ENCODE peak calls at places on chromosomes 2 and 18, in eight cellular contexts. C is transverse colon, G is A549, P is spleen, V is suprapubic skin, M is adrenal gland, L is stomach, Q is GM12891. T is an unnamed sample.

GRCh38 chr2:43458002-43458628 is 137.7 kb downstream of the THADA start:
- DNase-seq in L (no peak), M (no peak), G (peak; percentile 68), P (no peak), V (no peak), Q (no peak), C (no peak), T (peak; percentile 9)

GRCh38 chr18:33821503-33821902 is 243.5 kb downstream of the ASXL3 start:
- DNase-seq in C (no peak), V (no peak), L (no peak), G (no peak), Q (no peak), P (no peak), M (no peak), T (no peak)

GRCh38 chr2:200419325-200419724 is 90.5 kb downstream of the KCTD18 start:
- DNase-seq in G (no peak), L (no peak), P (no peak), C (no peak), Q (no peak), V (no peak), M (no peak), T (no peak)

GRCh38 chr2:237128026-237128703 is 42.5 kb downstream of the COPS8 start:
- DNase-seq in M (peak; percentile 96), L (peak; percentile 77), G (peak; percentile 92), C (peak; percentile 79), P (no peak), Q (no peak), V (peak; percentile 95), T (peak; percentile 90)

GRCh38 chr2:106596844-106597243 is 109.7 kb downstream of the CD8B2 start:
- DNase-seq in P (no peak), L (no peak), C (no peak), G (peak; percentile 37), Q (no peak), V (no peak), M (no peak), T (no peak)

GRCh38 chr2:86393521-86394490 is 47.4 kb upstream of the KDM3A start:
- DNase-seq in P (no peak), C (peak; percentile 29), L (peak; percentile 42), G (no peak), M (no peak), Q (no peak), V (no peak), T (peak; percentile 30)

GRCh38 chr2:115412501-115412900 is 970.1 kb downstream of the DPP10 start:
- DNase-seq in P (no peak), G (no peak), Q (no peak), V (no peak), L (no peak), M (no peak), C (no peak), T (no peak)

GRCh38 chr18:10010611-10011015 is 96.8 kb downstream of the VAPA start:
- DNase-seq in V (peak; percentile 82), Q (no peak), P (no peak), G (peak; percentile 3), C (peak; percentile 56), M (peak; percentile 75), L (peak; percentile 32), T (no peak)

GRCh38 chr2:56191617-56192016 is 7.8 kb downstream of the CCDC85A start:
- DNase-seq in C (no peak), M (no peak), V (no peak), P (no peak), Q (no peak), G (peak; percentile 71), L (no peak), T (peak; percentile 32)

GRCh38 chr2:113240150-113240914 is 38.4 kb downstream of the PAX8 start:
- DNase-seq in C (peak; percentile 70), V (peak; percentile 90), Q (no peak), G (peak; percentile 87), P (peak; percentile 88), L (peak; percentile 92), M (peak; percentile 99), T (peak; percentile 84)

GRCh38 chr2:121650554-121650930 is 1.3 kb upstream of the CLASP1 start:
- DNase-seq in C (peak; percentile 23), P (no peak), V (no peak), G (no peak), L (no peak), M (no peak), Q (no peak), T (no peak)

GRCh38 chr2:201768918-201769317 is 11.8 kb downstream of the ALS2 start:
- DNase-seq in Q (no peak), P (no peak), V (no peak), L (no peak), M (no peak), C (no peak), G (no peak), T (no peak)

GRCh38 chr2:232658217-232658785 is 24.9 kb downstream of the EFHD1 start:
- DNase-seq in P (no peak), L (no peak), V (no peak), M (no peak), Q (no peak), G (peak; percentile 24), C (no peak), T (no peak)

DNA sequence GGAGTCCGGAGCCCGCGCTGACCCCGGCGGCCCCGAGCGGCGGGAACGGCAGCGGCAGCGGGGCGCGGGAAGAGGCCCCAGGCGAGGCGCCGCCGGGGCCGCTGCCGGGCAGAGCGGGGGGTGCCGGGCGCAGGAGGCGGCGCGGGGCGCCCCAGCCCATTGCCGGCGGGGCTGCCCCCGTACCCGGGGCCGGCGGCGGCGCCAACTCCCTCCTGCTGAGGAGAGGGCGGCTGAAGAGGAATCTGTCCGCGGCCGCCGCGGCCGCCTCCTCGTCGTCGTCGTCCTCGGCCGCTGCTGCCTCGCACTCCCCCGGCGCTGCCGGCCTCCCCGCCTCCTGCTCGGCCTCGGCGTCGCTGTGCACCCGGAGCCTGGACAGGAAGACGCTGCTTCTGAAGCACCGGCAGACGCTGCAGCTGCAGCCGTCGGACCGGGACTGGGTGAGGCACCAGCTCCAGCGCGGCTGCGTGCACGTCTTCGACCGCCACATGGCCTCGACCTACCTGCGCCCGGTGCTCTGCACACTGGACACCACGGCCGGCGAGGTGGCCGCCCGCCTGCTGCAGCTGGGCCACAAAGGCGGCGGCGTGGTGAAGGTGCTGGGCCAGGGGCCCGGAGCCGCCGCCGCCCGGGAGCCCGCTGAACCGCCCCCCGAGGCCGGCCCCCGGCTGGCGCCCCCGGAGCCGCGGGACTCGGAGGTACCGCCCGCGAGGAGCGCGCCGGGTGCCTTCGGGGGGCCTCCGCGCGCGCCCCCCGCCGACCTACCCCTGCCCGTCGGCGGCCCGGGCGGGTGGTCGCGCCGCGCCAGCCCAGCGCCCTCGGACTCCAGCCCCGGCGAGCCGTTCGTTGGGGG is 713 bp downstream of the PHLPP1 start:
- DNase-seq in V (peak; percentile 84), M (peak; percentile 78), C (peak; percentile 70), L (peak; percentile 67), G (peak; percentile 53), P (peak; percentile 95), Q (peak; percentile 48), T (peak; percentile 30)
- TF ChIP-seq POLR2A in V (no peak), M (peak; percentile 35), C (peak; percentile 32), L (no peak), G (no peak), P (no peak), Q (no peak), T (no peak)

GRCh38 chr2:205273148-205273547 is 409.2 kb upstream of the NRP2 start:
- DNase-seq in Q (no peak), C (no peak), V (no peak), P (no peak), G (no peak), M (no peak), L (no peak), T (no peak)

GRCh38 chr2:205267323-205267722 is 415.0 kb upstream of the NRP2 start:
- DNase-seq in L (no peak), P (no peak), C (no peak), V (no peak), M (no peak), Q (no peak), G (no peak), T (no peak)

GRCh38 chr2:205274801-205275200 is 407.5 kb upstream of the NRP2 start:
- DNase-seq in C (no peak), Q (no peak), V (no peak), L (no peak), P (no peak), G (no peak), M (no peak), T (no peak)

GRCh38 chr2:205273627-205274026 is 408.7 kb upstream of the NRP2 start:
- DNase-seq in M (no peak), P (no peak), G (peak; percentile 48), V (no peak), L (no peak), Q (no peak), C (no peak), T (no peak)

DNA sequence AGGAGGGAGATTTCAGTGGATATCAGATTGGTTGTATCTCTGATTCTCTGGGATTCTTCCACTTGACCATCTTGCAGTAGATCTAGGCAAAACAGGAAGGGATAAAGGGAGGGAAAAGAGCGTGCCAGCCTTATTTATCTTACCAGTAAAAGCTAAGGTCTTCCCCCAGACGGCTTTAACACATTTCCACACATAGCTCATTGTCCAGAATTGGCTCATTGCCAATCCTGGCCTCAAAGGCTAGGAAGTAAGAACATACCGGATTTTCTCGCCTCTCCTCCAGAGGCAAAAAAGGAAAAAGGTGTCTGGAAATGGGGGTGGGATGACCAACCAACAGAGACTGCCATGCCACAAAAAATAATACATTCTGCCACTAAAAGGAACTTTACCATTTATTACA is 411.6 kb upstream of the NRP2 start:
- DNase-seq in V (no peak), Q (no peak), L (no peak), G (no peak), P (no peak), C (no peak), M (no peak), T (no peak)
- TF ChIP-seq POLR2A in V (no peak), Q (no peak), L (no peak), G (no peak), P (no peak), C (no peak), M (no peak), T (no peak)

DNA sequence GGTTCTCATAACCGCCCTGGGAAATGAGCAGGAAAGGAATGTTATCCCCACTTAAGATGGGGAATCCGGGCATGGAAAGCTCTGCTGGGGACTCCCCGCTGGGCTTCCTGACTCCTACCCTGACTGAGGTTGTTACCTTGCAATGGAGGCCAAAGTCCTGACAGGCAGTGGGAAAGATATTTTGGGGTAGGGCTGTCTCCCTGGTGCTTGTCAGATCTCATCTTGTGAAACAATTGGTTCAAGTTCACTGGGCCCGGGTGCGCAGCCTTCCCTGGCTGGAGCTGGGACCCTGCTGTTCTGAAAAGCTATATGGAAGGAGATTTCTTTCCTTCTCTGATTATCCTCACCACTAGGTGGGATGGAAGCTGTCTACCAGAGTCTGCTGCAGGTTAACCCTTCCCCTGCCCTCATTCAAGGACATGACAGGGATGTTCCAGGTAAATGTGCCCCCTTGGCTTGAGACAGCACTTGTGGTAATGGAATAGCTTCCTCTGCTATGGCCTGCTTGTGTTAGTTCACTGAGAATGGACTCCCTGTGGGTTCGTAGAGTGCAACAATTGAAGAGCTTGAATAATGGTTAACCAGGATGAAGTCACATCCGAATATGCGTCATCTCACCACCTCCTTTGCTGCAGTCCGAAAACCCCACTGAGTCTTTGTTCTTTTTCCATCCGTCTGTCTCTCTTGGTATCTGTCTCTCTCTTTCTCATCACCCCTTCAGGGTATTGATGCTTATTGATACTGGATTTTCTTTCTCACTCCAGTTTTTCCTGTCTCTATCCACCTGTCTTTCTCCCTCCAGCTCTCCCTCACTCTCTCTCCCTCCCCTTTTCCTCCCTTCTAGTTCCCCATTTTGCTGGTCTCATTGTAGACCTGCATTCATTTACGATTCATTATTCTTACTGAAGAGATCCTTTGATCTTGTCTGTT is 67.8 kb upstream of the EPAS1 start:
- DNase-seq in L (no peak), P (peak; percentile 49), M (no peak), V (no peak), Q (no peak), G (peak; percentile 93), C (no peak), T (no peak)
- TF ChIP-seq POLR2A in L (no peak), P (no peak), M (no peak), V (no peak), Q (no peak), G (peak; percentile 29), C (no peak), T (no peak)

GRCh38 chr2:172735646-172736418 is at the start of gene RAPGEF4:
- DNase-seq in C (no peak), L (no peak), M (no peak), V (no peak), G (no peak), P (no peak), Q (peak; percentile 25), T (no peak)
- TF ChIP-seq POLR2A in C (no peak), L (no peak), M (no peak), V (no peak), G (no peak), P (no peak), Q (no peak), T (no peak)